ENCODE peak calls at places on chromosomes 12 and 14, in nine cellular contexts. M is GM23338, S is mammary epithelial cell, F is HepG2, X is neural progenitor cell, D is keratinocyte, O is GM23248, Q is A673, K is GM12878. W is an unnamed sample. For H3K27me3 and H3K4me1, the result is how much of the 10 kb centered on the place peaks cover.

GRCh38 chr12:5921027-5921909 is 23.8 kb downstream of the ANO2 start:
- DNase-seq in M (no peak), S (no peak), F (no peak), X (no peak), D (no peak), O (no peak), Q (no peak), K (no peak), W (no peak)

GRCh38 chr14:68198713-68199464 is 379.3 kb downstream of the RAD51B start:
- DNase-seq in M (no peak), S (no peak), F (peak), X (no peak), D (no peak), O (no peak), Q (no peak), K (no peak), W (no peak)

GRCh38 chr12:2641209-2641608 is 153.6 kb upstream of the FKBP4 start:
- DNase-seq in M (peak), S (no peak), F (no peak), X (peak), D (no peak), O (peak), Q (no peak), K (no peak), W (peak)

GRCh38 chr12:89829434-89829975 is 120.9 kb upstream of the ATP2B1 start:
- DNase-seq in M (no peak), S (no peak), F (no peak), X (no peak), D (no peak), O (no peak), Q (no peak), K (no peak), W (no peak)

GRCh38 chr14:70754989-70755388 is 54.3 kb downstream of the MAP3K9 start:
- DNase-seq in M (no peak), S (peak), F (peak), X (no peak), D (peak), O (peak), Q (peak), K (no peak), W (no peak)

GRCh38 chr12:13101854-13102375 is 1.6 kb downstream of the GSG1 start:
- DNase-seq in M (no peak), S (peak), F (peak), X (no peak), D (no peak), O (peak), Q (peak), K (no peak), W (peak)

GRCh38 chr12:86331012-86331411 is 74.8 kb upstream of the MGAT4C start:
- DNase-seq in M (no peak), S (no peak), F (no peak), X (no peak), D (no peak), O (no peak), Q (peak), K (no peak), W (no peak)

GRCh38 chr14:73723411-73723798 is 9.2 kb upstream of the PNMA1 start:
- DNase-seq in M (no peak), S (no peak), F (no peak), X (no peak), D (no peak), O (peak), Q (no peak), K (no peak), W (no peak)

GRCh38 chr14:50040401-50040775 is 76.0 kb downstream of the VCPKMT start:
- DNase-seq in M (no peak), S (peak), F (peak), X (no peak), D (no peak), O (peak), Q (peak), K (no peak), W (peak)

GRCh38 chr12:75751769-75752471 is 240.5 kb upstream of the KRR1 start:
- DNase-seq in M (no peak), S (no peak), F (peak), X (no peak), D (no peak), O (peak), Q (no peak), K (no peak), W (no peak)

GRCh38 chr14:72682188-72682587 is 211.7 kb downstream of the DPF3 start:
- DNase-seq in M (no peak), S (no peak), F (no peak), X (no peak), D (no peak), O (peak), Q (no peak), K (no peak), W (no peak)

GRCh38 chr14:36822671-36823070 is 161.0 kb downstream of the PAX9 start:
- DNase-seq in M (no peak), S (no peak), F (no peak), X (no peak), D (no peak), O (no peak), Q (peak), K (no peak), W (no peak)
- H3K27me3 ChIP-seq in M (under half), S (under half), F (under half), X (under half), D (under half), O (under half), Q (under half), K (under half), W (under half)

GRCh38 chr12:106582661-106583577 is at the start of gene RFX4:
- DNase-seq in M (peak), S (no peak), F (no peak), X (peak), D (no peak), O (no peak), Q (peak), K (no peak), W (no peak)
- TF ChIP-seq EZH2 in M (peak), S (peak), F (peak), X (peak), D (peak), O (peak), Q (peak), K (no peak), W (peak)

GRCh38 chr12:25058619-25059018 is 109.7 kb upstream of the BCAT1 start:
- DNase-seq in M (no peak), S (no peak), F (no peak), X (no peak), D (no peak), O (no peak), Q (no peak), K (peak), W (no peak)

GRCh38 chr12:25056011-25056410 is 107.1 kb upstream of the BCAT1 start:
- DNase-seq in M (no peak), S (peak), F (no peak), X (no peak), D (peak), O (no peak), Q (no peak), K (no peak), W (no peak)

GRCh38 chr12:25054783-25055144 is 105.9 kb upstream of the BCAT1 start:
- DNase-seq in M (no peak), S (peak), F (no peak), X (no peak), D (peak), O (peak), Q (no peak), K (no peak), W (no peak)

GRCh38 chr12:25058012-25058411 is 109.1 kb upstream of the BCAT1 start:
- DNase-seq in M (no peak), S (no peak), F (no peak), X (no peak), D (no peak), O (no peak), Q (no peak), K (no peak), W (no peak)

DNA sequence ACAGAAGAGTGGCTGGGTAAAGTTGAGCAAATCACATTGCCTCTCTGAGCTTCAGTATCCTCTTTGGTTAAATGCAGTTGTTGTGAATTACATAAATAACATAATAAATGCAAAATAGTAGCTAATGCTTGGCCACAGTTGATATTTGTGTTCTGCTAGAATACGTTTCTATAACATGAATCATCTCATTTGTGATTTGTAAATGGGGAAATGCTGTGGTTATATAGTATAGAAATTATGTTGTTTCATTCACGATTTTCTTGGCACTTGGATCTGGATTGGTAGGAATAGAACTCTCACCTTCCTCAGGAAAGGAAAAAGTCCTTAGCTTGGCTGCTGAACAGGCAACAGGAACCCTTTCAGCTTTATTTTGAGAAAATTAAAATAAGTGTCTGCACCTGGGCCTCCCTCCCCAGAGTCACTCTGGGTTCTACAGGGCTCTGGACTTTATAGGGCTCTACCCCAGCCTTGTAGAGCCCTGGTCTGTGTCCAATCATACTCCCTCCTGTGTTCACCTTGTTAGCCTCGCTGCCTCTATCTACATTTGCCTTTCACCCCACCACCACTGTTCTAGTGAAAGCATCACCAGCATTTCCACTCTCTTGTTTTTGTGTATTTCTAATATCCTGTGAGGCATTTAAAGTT is 107.7 kb upstream of the BCAT1 start:
- DNase-seq in M (no peak), S (peak), F (no peak), X (no peak), D (no peak), O (no peak), Q (no peak), K (no peak), W (no peak)
- H3K4me1 ChIP-seq in M (under half), S (under half), F (under half), X (under half), D (under half), O (under half), Q (under half), K (under half), W (under half)

DNA sequence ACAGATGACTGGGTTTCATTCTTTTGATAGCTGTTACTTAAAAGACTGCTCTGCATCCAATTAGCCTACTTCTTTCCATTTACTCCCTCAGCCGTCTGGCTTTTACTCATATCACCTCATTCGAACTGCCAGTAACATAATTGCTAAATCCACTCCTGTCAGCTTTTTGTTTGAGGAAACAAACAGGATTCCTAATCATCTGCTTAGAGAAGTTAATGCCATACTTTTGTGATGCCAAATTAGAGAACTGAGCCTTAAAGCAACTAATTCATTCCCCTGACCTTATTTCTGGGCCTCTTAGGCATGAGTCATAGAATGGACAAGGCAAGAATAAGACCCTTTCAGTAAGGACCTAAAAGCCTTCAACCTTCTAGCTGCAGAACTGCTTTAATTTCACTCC is 2.9 kb downstream of the OXA1L start:
- DNase-seq in M (no peak), S (no peak), F (no peak), X (no peak), D (no peak), O (no peak), Q (no peak), K (no peak), W (no peak)
- H3K27me3 ChIP-seq in M (under half), S (under half), F (under half), X (under half), D (under half), O (under half), Q (under half), K (under half), W (under half)

GRCh38 chr12:9760699-9761406 is at the start of gene CD69:
- DNase-seq in M (no peak), S (peak), F (no peak), X (peak), D (no peak), O (no peak), Q (peak), K (peak), W (no peak)

GRCh38 chr12:9757433-9758025 is 3.2 kb downstream of the CD69 start:
- DNase-seq in M (no peak), S (no peak), F (no peak), X (no peak), D (no peak), O (no peak), Q (no peak), K (no peak), W (no peak)

GRCh38 chr12:9758119-9758518 is 2.6 kb downstream of the CD69 start:
- DNase-seq in M (no peak), S (no peak), F (no peak), X (no peak), D (no peak), O (no peak), Q (no peak), K (no peak), W (no peak)

GRCh38 chr12:9761407-9761736 is 671 bp upstream of the CD69 start:
- DNase-seq in M (no peak), S (no peak), F (no peak), X (no peak), D (no peak), O (no peak), Q (no peak), K (no peak), W (no peak)

GRCh38 chr12:9759680-9760592 is 765 bp downstream of the CD69 start:
- DNase-seq in M (no peak), S (no peak), F (no peak), X (no peak), D (no peak), O (no peak), Q (no peak), K (no peak), W (no peak)
- TF ChIP-seq EZH2 in M (no peak), S (no peak), F (no peak), X (no peak), D (no peak), O (no peak), Q (no peak), K (no peak), W (no peak)

DNA sequence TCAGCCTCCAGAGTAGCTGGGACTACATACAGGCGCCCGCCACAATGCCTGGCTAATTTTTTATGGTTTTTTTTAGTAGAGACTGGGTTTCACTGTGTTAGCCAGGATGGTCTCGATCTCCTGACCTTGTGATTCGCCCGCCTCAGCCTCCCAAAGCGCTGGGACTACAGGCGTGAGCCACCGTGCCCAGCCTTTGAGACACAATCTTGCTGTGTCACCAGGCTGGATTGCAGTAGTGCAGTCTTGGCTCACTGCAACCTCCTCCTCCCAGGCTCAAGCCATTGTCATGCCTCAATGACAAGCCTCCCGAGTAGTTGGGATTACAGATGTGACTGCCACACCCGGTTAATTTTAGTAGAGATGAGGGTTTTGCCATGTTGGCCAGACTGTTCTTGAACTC is 21.3 kb upstream of the STRN3 start:
- DNase-seq in M (no peak), S (no peak), F (no peak), X (no peak), D (no peak), O (peak), Q (no peak), K (no peak), W (no peak)
- H3K4me1 ChIP-seq in M (under half), S (under half), F (under half), X (under half), D (under half), O (under half), Q (under half), K (under half), W (under half)

DNA sequence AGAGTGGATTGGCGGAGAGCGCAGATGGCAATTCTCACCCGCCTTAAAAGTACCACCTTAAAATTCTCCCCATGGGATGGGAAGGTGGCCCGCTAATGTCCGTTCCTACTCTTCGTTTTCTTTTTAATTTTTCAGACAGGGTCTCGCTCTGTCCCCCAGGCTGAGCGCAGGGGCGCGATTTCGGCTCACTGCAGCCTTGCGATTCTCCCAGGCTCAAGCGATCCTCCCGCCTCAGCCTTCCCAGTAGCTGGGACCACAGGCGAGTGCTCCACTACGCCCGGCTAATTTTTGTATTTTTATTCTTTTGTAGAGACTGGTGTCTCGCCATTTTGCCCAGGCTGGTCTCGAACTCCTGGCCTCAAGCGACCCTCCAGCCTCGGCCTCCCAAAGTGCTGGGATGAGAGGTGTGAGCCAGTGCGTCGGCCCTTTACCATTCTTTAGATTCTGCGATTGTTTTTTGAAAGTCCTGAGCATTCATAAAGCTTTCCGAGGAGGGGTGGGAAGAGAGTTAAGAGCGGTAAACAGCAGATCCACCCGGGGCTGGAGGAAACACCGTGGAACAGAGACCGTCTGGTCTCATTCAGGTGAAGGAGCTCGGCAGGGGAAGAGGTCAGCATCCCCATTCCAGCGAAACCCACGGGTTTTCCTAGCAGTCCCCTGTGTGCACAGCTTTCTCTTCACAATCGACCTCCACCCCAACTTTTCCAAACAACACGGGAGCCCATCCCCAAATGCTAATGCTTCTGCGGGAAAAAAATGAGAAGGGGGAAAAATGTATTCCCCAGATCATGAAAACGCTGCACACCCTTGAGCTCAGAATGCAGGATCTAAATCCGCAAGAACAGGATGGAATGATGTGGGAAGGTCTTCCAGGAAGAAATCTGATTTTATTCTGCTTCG is 129.2 kb downstream of the NDUFA12 start:
- DNase-seq in M (peak), S (no peak), F (no peak), X (peak), D (no peak), O (no peak), Q (no peak), K (no peak), W (no peak)
- H3K27me3 ChIP-seq in M (half or more), S (under half), F (under half), X (half or more), D (half or more), O (half or more), Q (half or more), K (under half), W (half or more)

GRCh38 chr12:123941485-123942276 is 30.9 kb downstream of the CCDC92 start:
- DNase-seq in M (no peak), S (no peak), F (no peak), X (no peak), D (no peak), O (no peak), Q (no peak), K (no peak), W (no peak)

GRCh38 chr12:123941000-123941399 is 31.6 kb downstream of the CCDC92 start:
- DNase-seq in M (no peak), S (no peak), F (no peak), X (no peak), D (no peak), O (no peak), Q (no peak), K (no peak), W (no peak)

GRCh38 chr12:123938679-123939480 is 33.8 kb downstream of the CCDC92 start:
- DNase-seq in M (peak), S (no peak), F (no peak), X (peak), D (no peak), O (peak), Q (no peak), K (no peak), W (no peak)

GRCh38 chr12:123940627-123940966 is 32.0 kb downstream of the CCDC92 start:
- DNase-seq in M (no peak), S (no peak), F (no peak), X (no peak), D (no peak), O (no peak), Q (no peak), K (no peak), W (no peak)

GRCh38 chr12:123939716-123940626 is 32.7 kb downstream of the CCDC92 start:
- DNase-seq in M (no peak), S (no peak), F (no peak), X (no peak), D (no peak), O (no peak), Q (no peak), K (no peak), W (no peak)
- TF ChIP-seq EZH2 in M (no peak), S (no peak), F (no peak), X (no peak), D (no peak), O (no peak), Q (no peak), K (no peak), W (no peak)

DNA sequence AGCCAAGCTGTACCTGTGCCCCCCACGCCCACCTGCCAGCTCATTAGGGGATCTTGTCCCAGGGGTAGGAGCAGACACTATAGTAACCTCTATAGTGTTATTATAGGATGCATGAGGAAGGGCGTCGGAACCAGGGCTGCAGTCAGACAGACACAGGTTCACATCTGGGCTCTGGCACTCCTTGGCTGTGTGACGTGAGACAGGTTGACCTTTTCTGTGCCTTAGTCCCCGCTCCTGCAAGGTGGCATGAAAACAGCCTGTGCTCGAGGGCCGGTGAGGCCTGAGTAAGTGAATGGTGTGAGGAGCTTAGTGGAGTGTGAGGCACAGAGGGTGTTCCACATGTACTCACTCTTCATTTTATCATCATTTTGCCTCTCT is 19.0 kb downstream of the ASB2 start:
- DNase-seq in M (no peak), S (no peak), F (no peak), X (no peak), D (no peak), O (no peak), Q (no peak), K (no peak), W (no peak)
- H3K4me1 ChIP-seq in M (under half), S (under half), F (half or more), X (under half), D (under half), O (under half), Q (under half), K (half or more), W (under half)

W was measured in hepatocyte.